ENCODE peak calls at places on chromosomes 4 and X, in six cellular contexts. One of them, this sample, is unnamed.

GRCh38 chrX:37659047-37659446 is 26.5 kb upstream of the XK start:
- DNase-seq in NCI-H1417 treated with DMSO at 0.1 percent for 48 hours: no peak
- DNase-seq in NCI-H1092 treated with DMSO at 0.1 percent for 48 hours: no peak
- DNase-seq in SW480: no peak
- DNase-seq in heart left ventricle: no peak
- DNase-seq in Right ventricle myocardium inferior: no peak
- DNase-seq in this sample: no peak

GRCh38 chrX:104913348-104913747 is 307.1 kb downstream of the TEX13A start:
- DNase-seq in NCI-H1417 treated with DMSO at 0.1 percent for 48 hours: no peak
- DNase-seq in NCI-H1092 treated with DMSO at 0.1 percent for 48 hours: no peak
- DNase-seq in SW480: peak
- DNase-seq in heart left ventricle: no peak
- DNase-seq in Right ventricle myocardium inferior: no peak
- DNase-seq in this sample: no peak

GRCh38 chr4:24979554-24979953 is 51.2 kb downstream of the LGI2 start:
- DNase-seq in NCI-H1417 treated with DMSO at 0.1 percent for 48 hours: no peak
- DNase-seq in NCI-H1092 treated with DMSO at 0.1 percent for 48 hours: no peak
- DNase-seq in SW480: no peak
- DNase-seq in heart left ventricle: peak
- DNase-seq in Right ventricle myocardium inferior: no peak
- DNase-seq in this sample: no peak

GRCh38 chrX:9315086-9315485 is 149.8 kb upstream of the TBL1X start:
- DNase-seq in NCI-H1417 treated with DMSO at 0.1 percent for 48 hours: no peak
- DNase-seq in NCI-H1092 treated with DMSO at 0.1 percent for 48 hours: no peak
- DNase-seq in SW480: no peak
- DNase-seq in heart left ventricle: no peak
- DNase-seq in Right ventricle myocardium inferior: no peak
- DNase-seq in this sample: no peak

GRCh38 chr4:26682436-26682835 is 98.6 kb downstream of the TBC1D19 start:
- DNase-seq in NCI-H1417 treated with DMSO at 0.1 percent for 48 hours: no peak
- DNase-seq in NCI-H1092 treated with DMSO at 0.1 percent for 48 hours: no peak
- DNase-seq in SW480: no peak
- DNase-seq in heart left ventricle: no peak
- DNase-seq in Right ventricle myocardium inferior: no peak
- DNase-seq in this sample: no peak

GRCh38 chrX:83509246-83509801 is 1.2 kb downstream of the POU3F4 start:
- DNase-seq in NCI-H1417 treated with DMSO at 0.1 percent for 48 hours: no peak
- DNase-seq in NCI-H1092 treated with DMSO at 0.1 percent for 48 hours: no peak
- DNase-seq in SW480: no peak
- DNase-seq in heart left ventricle: no peak
- DNase-seq in Right ventricle myocardium inferior: no peak
- DNase-seq in this sample: no peak

GRCh38 chr4:2822461-2823300 is 21.0 kb upstream of the ADD1 start:
- DNase-seq in NCI-H1417 treated with DMSO at 0.1 percent for 48 hours: no peak
- DNase-seq in NCI-H1092 treated with DMSO at 0.1 percent for 48 hours: no peak
- DNase-seq in SW480: no peak
- DNase-seq in heart left ventricle: no peak
- DNase-seq in Right ventricle myocardium inferior: peak
- DNase-seq in this sample: no peak

GRCh38 chr4:173218411-173219125 is 50.0 kb downstream of the GALNT7 start:
- DNase-seq in NCI-H1417 treated with DMSO at 0.1 percent for 48 hours: no peak
- DNase-seq in NCI-H1092 treated with DMSO at 0.1 percent for 48 hours: no peak
- DNase-seq in SW480: no peak
- DNase-seq in heart left ventricle: no peak
- DNase-seq in Right ventricle myocardium inferior: no peak
- DNase-seq in this sample: no peak

GRCh38 chr4:47531241-47531953 is 46.3 kb downstream of the ATP10D start:
- DNase-seq in NCI-H1417 treated with DMSO at 0.1 percent for 48 hours: no peak
- DNase-seq in NCI-H1092 treated with DMSO at 0.1 percent for 48 hours: no peak
- DNase-seq in SW480: peak
- DNase-seq in heart left ventricle: peak
- DNase-seq in Right ventricle myocardium inferior: no peak
- DNase-seq in this sample: peak

GRCh38 chrX:119105826-119106225 is 21.8 kb downstream of the KIAA1210 start:
- DNase-seq in NCI-H1417 treated with DMSO at 0.1 percent for 48 hours: no peak
- DNase-seq in NCI-H1092 treated with DMSO at 0.1 percent for 48 hours: no peak
- DNase-seq in SW480: no peak
- DNase-seq in heart left ventricle: no peak
- DNase-seq in Right ventricle myocardium inferior: no peak
- DNase-seq in this sample: no peak

GRCh38 chr4:128060620-128061565 is at the start of gene LARP1B:
- DNase-seq in NCI-H1417 treated with DMSO at 0.1 percent for 48 hours: peak
- DNase-seq in NCI-H1092 treated with DMSO at 0.1 percent for 48 hours: peak
- DNase-seq in SW480: peak
- DNase-seq in heart left ventricle: peak
- DNase-seq in Right ventricle myocardium inferior: peak
- DNase-seq in this sample: peak

This sample was measured in H54.